ENCODE peak calls at places on chromosomes 4 and X, in ten cellular contexts. U is HEK293T; F is T-cell; S is activated CD4-positive, alpha-beta T cell treated with anti-CD3 and anti-CD28 coated beads, Interleukin-2, amount 10 ng/mL, durations not matched to agents 7 days and 5 days; Y is ACHN; A is lung microvascular endothelial cell; V is NCI-H1436; X is transverse colon; N is fibroblast of pulmonary artery; G is NCI-H1105. D is an unnamed sample.

GRCh38 chr4:103100691-103101090 is 1.1 kb upstream of the BDH2 start:
- DNase-seq in U (no peak), X (no peak), G (no peak), N (no peak), S (no peak), A (no peak), V (no peak), Y (no peak), F (no peak), D (no peak)

GRCh38 chr4:157664726-157665125 is 444.2 kb downstream of the GRIA2 start:
- DNase-seq in F (no peak), S (no peak), G (no peak), A (no peak), V (no peak), N (peak; percentile 60), X (no peak), Y (peak; percentile 57), U (no peak), D (no peak)

GRCh38 chrX:66053414-66053813 is 13.5 kb upstream of the VSIG4 start:
- DNase-seq in Y (no peak), V (no peak), U (no peak), G (no peak), X (no peak), A (no peak), F (no peak), N (no peak), S (no peak), D (no peak)

GRCh38 chr4:38046735-38047487 is 86.7 kb downstream of the PTTG2 start:
- DNase-seq in V (peak; percentile 5), N (no peak), F (no peak), Y (no peak), G (no peak), A (no peak), S (no peak), U (no peak), X (no peak), D (no peak)

GRCh38 chrX:40389555-40389954 is 191.2 kb upstream of the ATP6AP2 start:
- DNase-seq in F (no peak), G (no peak), U (no peak), Y (no peak), N (no peak), A (no peak), V (no peak), S (no peak), X (no peak), D (no peak)

GRCh38 chr4:57119054-57119651 is 9.0 kb upstream of the IGFBP7 start:
- DNase-seq in V (no peak), A (no peak), N (peak; percentile 96), X (peak; percentile 54), Y (no peak), U (no peak), S (no peak), G (no peak), F (no peak), D (no peak)

GRCh38 chrX:72142094-72142843 is 10.6 kb upstream of the RTL5 start:
- DNase-seq in Y (no peak), A (no peak), X (no peak), F (no peak), S (no peak), N (no peak), V (peak; percentile 96), G (peak; percentile 88), U (no peak), D (no peak)

GRCh38 chrX:38142598-38142997 is 78.1 kb downstream of the SRPX start:
- DNase-seq in U (no peak), S (no peak), V (no peak), X (no peak), A (no peak), Y (no peak), G (no peak), F (no peak), N (peak; percentile 91), D (no peak)

GRCh38 chrX:10648608-10649007 is 28.2 kb upstream of the MID1 start:
- DNase-seq in U (peak; percentile 57), N (peak; percentile 44), X (no peak), A (peak; percentile 50), Y (no peak), S (no peak), F (no peak), V (no peak), G (no peak), D (no peak)

GRCh38 chr4:2805712-2806391 is 13.0 kb downstream of the SH3BP2 start:
- DNase-seq in V (no peak), S (no peak), F (no peak), X (peak; percentile 92), Y (no peak), A (peak; percentile 53), G (no peak), U (no peak), N (peak; percentile 18), D (no peak)

GRCh38 chr4:181823645-181824044 is 419.6 kb upstream of the TENM3 start:
- DNase-seq in A (no peak), U (no peak), V (no peak), N (no peak), X (no peak), S (no peak), F (no peak), Y (no peak), G (no peak), D (no peak)

GRCh38 chr4:113827285-113827684 is 65.7 kb upstream of the CAMK2D start:
- DNase-seq in X (no peak), F (no peak), Y (no peak), U (no peak), G (no peak), A (no peak), S (no peak), V (no peak), N (no peak), D (no peak)

D was measured in CD4-positive, CD25-positive, alpha-beta regulatory T cell.